ENCODE peak calls at places on chromosomes 4 and X, in four cellular contexts. R, V, O and N are unnamed samples.

GRCh38 chrX:30570505-30570904 is 7.1 kb downstream of the TASL start:
- DNase-seq in R (no peak), V (no peak), O (no peak), N (no peak)

GRCh38 chrX:41045960-41046567 is 39.2 kb upstream of the USP9X start:
- DNase-seq in R (no peak), V (no peak), O (peak; percentile 69), N (no peak)

GRCh38 chr4:49063670-49064069 is 77.6 kb downstream of the CWH43 start:
- DNase-seq in R (no peak), V (no peak), O (no peak), N (no peak)

GRCh38 chrX:65522739-65523372 is 11.7 kb downstream of the LAS1L start:
- DNase-seq in R (no peak), V (no peak), O (no peak), N (no peak)

GRCh38 chrX:81195712-81196111 is 6.0 kb downstream of the HMGN5 start:
- DNase-seq in R (peak; percentile 38), V (peak; percentile 9), O (peak; percentile 84), N (peak; percentile 53)

GRCh38 chr4:91325495-91325894 is 978.3 kb upstream of the GRID2 start:
- DNase-seq in R (no peak), V (no peak), O (no peak), N (no peak)

GRCh38 chrX:103800318-103800717 is 23.7 kb downstream of the PLP1 start:
- DNase-seq in R (no peak), V (no peak), O (no peak), N (no peak)

GRCh38 chr4:56844817-56845580 is 23.5 kb upstream of the SPINK2 start:
- DNase-seq in R (no peak), V (no peak), O (peak; percentile 70), N (no peak)

DNA sequence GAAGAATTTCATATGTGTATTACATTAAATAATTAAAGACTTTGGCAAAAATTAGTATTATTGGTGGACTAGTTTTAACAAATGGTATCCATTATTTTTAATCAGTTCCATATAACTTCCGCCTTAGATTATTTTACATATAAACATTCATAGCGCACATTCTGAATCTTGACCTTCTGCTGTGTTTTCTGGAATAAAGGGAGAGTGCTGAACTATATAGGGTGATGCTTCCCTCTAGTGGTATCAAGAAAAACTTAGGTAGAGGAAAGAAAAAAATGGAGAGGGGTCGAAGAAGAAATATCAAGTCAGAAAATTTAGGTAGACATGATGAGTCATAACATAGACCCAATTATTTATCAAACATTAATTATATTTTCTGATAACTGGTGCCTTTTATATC is 155.6 kb upstream of the PACRGL start:
- DNase-seq in R (no peak), V (no peak), O (no peak), N (no peak)
- TF ChIP-seq CTCF in R (no peak), V (peak; percentile 54), O (peak; percentile 84), N (peak; percentile 79)

DNA sequence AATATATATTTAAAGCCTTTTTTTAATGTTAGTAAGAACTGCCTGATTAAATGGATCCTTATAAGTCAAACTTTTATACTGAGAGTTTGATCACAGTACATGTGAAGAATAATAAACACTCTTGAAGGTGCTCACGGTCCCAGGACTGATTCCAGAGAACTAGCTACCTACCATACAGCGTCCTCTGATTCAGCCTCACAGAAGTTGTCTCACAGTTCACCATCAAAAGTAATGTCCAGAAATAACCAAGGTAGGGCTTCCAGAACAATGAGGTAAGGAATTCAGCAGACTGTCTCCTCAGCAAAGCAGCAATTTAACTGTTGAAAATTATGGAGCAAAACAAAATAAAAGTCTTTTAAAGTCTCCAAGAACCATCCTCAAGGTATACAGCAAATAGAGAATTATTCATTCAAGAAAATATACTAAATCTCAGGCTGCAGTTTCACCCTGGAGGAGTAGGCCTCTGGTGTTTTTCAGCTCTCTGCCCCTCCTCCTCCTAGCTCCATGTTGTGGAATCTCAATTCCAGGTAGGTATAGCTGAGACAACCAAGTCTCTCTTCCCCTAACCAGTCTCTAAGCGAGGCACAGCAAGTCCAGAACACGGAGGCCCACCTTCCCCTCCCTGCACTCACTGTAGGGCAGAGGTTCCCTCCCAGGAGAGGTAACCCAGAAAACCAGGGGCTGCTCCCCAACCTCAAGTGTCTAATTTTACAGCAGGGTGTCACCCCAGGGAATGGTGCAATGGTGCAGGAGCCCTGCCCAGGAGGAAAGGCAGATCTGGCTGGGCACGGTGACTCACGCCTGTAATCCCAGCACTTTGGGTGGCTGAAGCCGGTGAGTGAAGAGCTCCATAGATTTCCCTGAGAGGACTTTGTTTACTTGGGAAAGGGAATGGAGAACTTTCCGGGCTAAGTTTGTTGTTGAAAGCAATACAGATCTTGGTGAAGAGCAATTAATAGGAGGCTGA is 28.6 kb downstream of the FAM241A start:
- DNase-seq in R (no peak), V (no peak), O (no peak), N (no peak)
- TF ChIP-seq CTCF in R (no peak), V (no peak), O (no peak), N (no peak)

GRCh38 chr4:8599657-8600056 is 7.1 kb downstream of the CPZ start:
- DNase-seq in R (no peak), V (no peak), O (no peak), N (no peak)

GRCh38 chr4:8597319-8597718 is 4.8 kb downstream of the CPZ start:
- DNase-seq in R (no peak), V (no peak), O (no peak), N (no peak)

GRCh38 chr4:8599091-8599460 is 6.5 kb downstream of the CPZ start:
- DNase-seq in R (no peak), V (no peak), O (no peak), N (no peak)

GRCh38 chr4:8597791-8598190 is 5.2 kb downstream of the CPZ start:
- DNase-seq in R (no peak), V (no peak), O (no peak), N (no peak)

GRCh38 chr4:8598391-8599090 is 6.0 kb downstream of the CPZ start:
- DNase-seq in R (no peak), V (no peak), O (no peak), N (no peak)
- TF ChIP-seq CTCF in R (no peak), V (no peak), O (no peak), N (no peak)

DNA sequence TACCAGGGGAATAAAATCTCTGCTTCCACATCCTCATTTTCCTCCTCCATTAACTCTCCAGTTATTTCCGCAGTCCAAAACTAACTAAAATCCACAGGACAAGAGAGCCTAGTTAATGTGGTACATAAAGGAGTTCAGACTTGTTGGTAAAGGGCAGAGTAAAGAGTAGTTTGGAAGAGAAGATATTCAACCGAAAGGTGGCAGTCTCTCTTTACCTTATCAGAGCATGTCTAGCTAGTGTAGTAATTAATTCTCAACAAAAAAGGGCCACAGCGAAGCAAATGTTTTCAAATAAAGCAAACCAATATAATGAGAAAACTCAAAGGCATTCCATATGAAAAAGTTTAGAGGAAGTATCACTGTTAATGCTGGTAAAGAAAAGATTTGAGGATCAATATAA is 286.5 kb downstream of the GLUD2 start:
- DNase-seq in R (no peak), V (no peak), O (no peak), N (no peak)
- TF ChIP-seq CTCF in R (no peak), V (peak; percentile 15), O (peak; percentile 70), N (no peak)

GRCh38 chr4:122047706-122048425 is 96.0 kb upstream of the TRPC3 start:
- DNase-seq in R (no peak), V (no peak), O (no peak), N (no peak)
- TF ChIP-seq CTCF in R (no peak), V (no peak), O (no peak), N (no peak)

GRCh38 chrX:51496501-51497291 is at the start of gene NUDT11:
- DNase-seq in R (no peak), V (peak; percentile 48), O (peak; percentile 90), N (peak; percentile 62)

DNA sequence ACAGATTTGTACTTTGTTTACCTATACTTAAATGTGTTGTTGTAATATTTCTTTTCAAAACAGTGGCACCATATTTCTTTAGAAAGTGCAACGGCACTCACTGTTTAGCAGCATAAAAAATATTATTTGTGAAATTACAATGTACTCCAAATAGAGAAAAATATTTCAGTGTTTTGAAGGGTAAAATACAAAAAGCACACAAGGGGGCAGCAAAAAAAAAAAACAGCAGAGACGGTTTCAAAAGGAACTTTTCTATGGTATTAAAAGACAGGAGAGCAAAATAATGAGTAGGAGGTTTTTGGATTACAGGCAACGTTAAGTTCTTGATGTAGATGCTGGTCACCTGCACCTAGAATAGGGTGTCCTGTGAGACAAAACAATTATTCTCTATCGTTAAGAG is 2.0 kb downstream of the NUDT11 start:
- DNase-seq in R (no peak), V (no peak), O (no peak), N (no peak)
- TF ChIP-seq CTCF in R (no peak), V (no peak), O (peak; percentile 51), N (peak; percentile 47)

GRCh38 chr4:59091376-59092142 is 1981.4 kb upstream of the IGFBP7 start:
- DNase-seq in R (no peak), V (no peak), O (peak; percentile 57), N (no peak)

GRCh38 chr4:59086410-59086809 is 1976.2 kb upstream of the IGFBP7 start:
- DNase-seq in R (no peak), V (no peak), O (no peak), N (no peak)
- TF ChIP-seq CTCF in R (no peak), V (no peak), O (no peak), N (no peak)